ENCODE peak calls at places on chromosomes 5 and 9, in eight cellular contexts. G is PC-9, O is Caco-2, K is aorta, L is heart left ventricle, M is spleen, J is left ventricle myocardium inferior, Y is fibroblast of lung. W is an unnamed sample. For H3K36me3 and H3K4me1, the result is how much of the 10 kb centered on the place peaks cover.

GRCh38 chr5:141354900-141355469 is at the start of gene PCDHGA4:
- DNase-seq in K (peak), L (no peak), Y (no peak), J (no peak), O (no peak), G (no peak), M (no peak), W (no peak)

GRCh38 chr5:6543830-6544560 is 88.8 kb downstream of the NSUN2 start:
- DNase-seq in J (no peak), G (no peak), K (no peak), O (no peak), Y (no peak), M (no peak), L (no peak), W (no peak)

GRCh38 chr5:55520117-55520829 is 14.5 kb downstream of the PLPP1 start:
- DNase-seq in J (no peak), G (no peak), O (no peak), M (no peak), K (no peak), Y (no peak), L (no peak), W (no peak)

GRCh38 chr9:133563286-133564213 is 29.0 kb downstream of the ADAMTSL2 start:
- DNase-seq in M (no peak), L (peak), G (peak), J (peak), Y (no peak), K (no peak), O (peak), W (peak)

GRCh38 chr9:110526426-110526825 is 53.1 kb downstream of the SVEP1 start:
- DNase-seq in G (no peak), L (no peak), Y (peak), M (no peak), O (no peak), J (no peak), K (no peak), W (no peak)

GRCh38 chr5:75367401-75367800 is 30.4 kb downstream of the HMGCR start:
- DNase-seq in L (no peak), O (no peak), M (no peak), G (no peak), Y (peak), K (no peak), J (no peak), W (no peak)

GRCh38 chr9:91690540-91691249 is 259.3 kb downstream of the ROR2 start:
- DNase-seq in G (no peak), Y (no peak), O (no peak), J (no peak), M (no peak), L (no peak), K (no peak), W (no peak)

GRCh38 chr5:15492545-15492944 is 7.4 kb upstream of the FBXL7 start:
- DNase-seq in Y (no peak), K (no peak), J (no peak), M (no peak), G (no peak), O (no peak), L (no peak), W (no peak)

GRCh38 chr9:14312721-14313377 is 1.1 kb downstream of the NFIB start:
- DNase-seq in M (no peak), K (peak), J (peak), Y (peak), O (peak), G (no peak), L (peak), W (peak)

GRCh38 chr5:144209421-144209820 is 38.7 kb downstream of the KCTD16 start:
- DNase-seq in L (no peak), O (no peak), M (no peak), Y (no peak), K (no peak), G (no peak), J (no peak), W (no peak)

GRCh38 chr5:178490935-178491632 is 99.1 kb downstream of the COL23A1 start:
- DNase-seq in K (no peak), L (no peak), M (no peak), G (no peak), J (no peak), O (no peak), Y (no peak), W (no peak)

GRCh38 chr5:26942481-26942880 is 95.9 kb downstream of the CDH9 start:
- DNase-seq in M (no peak), Y (peak), J (no peak), L (no peak), G (no peak), O (no peak), K (no peak), W (no peak)

GRCh38 chr9:91795500-91796241 is 154.4 kb downstream of the ROR2 start:
- DNase-seq in J (no peak), G (no peak), O (no peak), M (no peak), L (no peak), K (peak), Y (peak), W (no peak)

GRCh38 chr9:35538361-35539234 is 48.7 kb downstream of the RUSC2 start:
- DNase-seq in Y (peak), L (peak), K (peak), M (peak), J (peak), G (no peak), O (no peak), W (peak)

GRCh38 chr9:20925256-20926046 is 106.0 kb downstream of the HACD4 start:
- DNase-seq in Y (no peak), K (no peak), O (no peak), L (no peak), G (no peak), M (no peak), J (no peak), W (no peak)

GRCh38 chr9:69936427-69936826 is 107.2 kb upstream of the MAMDC2 start:
- DNase-seq in L (no peak), Y (peak), O (no peak), G (no peak), K (no peak), M (no peak), J (no peak), W (no peak)

GRCh38 chr9:16475996-16476395 is 394.5 kb downstream of the BNC2 start:
- DNase-seq in J (no peak), M (no peak), Y (peak), O (no peak), G (no peak), K (no peak), L (no peak), W (no peak)

GRCh38 chr9:13427587-13427986 is 148.1 kb upstream of the MPDZ start:
- DNase-seq in K (no peak), O (peak), G (peak), J (no peak), L (no peak), Y (peak), M (no peak), W (no peak)

GRCh38 chr5:136054133-136054996 is 25.6 kb downstream of the TGFBI start:
- DNase-seq in K (peak), L (peak), J (no peak), M (peak), G (no peak), Y (no peak), O (no peak), W (no peak)

GRCh38 chr5:6408627-6409446 is 30.5 kb upstream of the MED10 start:
- DNase-seq in L (no peak), Y (no peak), K (no peak), M (no peak), G (no peak), O (no peak), J (no peak), W (no peak)

GRCh38 chr9:90290716-90291485 is 351.7 kb downstream of the DIRAS2 start:
- DNase-seq in Y (peak), L (no peak), K (no peak), J (no peak), O (no peak), G (no peak), M (no peak), W (no peak)

GRCh38 chr9:95157491-95158151 is 159.9 kb downstream of the FANCC start:
- DNase-seq in G (peak), O (no peak), K (no peak), M (no peak), J (no peak), Y (peak), L (peak), W (no peak)

GRCh38 chr5:6713274-6714181 is at the start of gene TENT4A:
- DNase-seq in O (peak), K (peak), L (peak), G (peak), M (peak), J (peak), Y (peak), W (peak)

GRCh38 chr9:97531750-97532383 is 30.4 kb downstream of the TMOD1 start:
- DNase-seq in M (no peak), K (no peak), L (peak), O (no peak), Y (no peak), G (no peak), J (no peak), W (peak)

GRCh38 chr5:73897886-73898285 is 271.9 kb downstream of the ARHGEF28 start:
- DNase-seq in O (no peak), M (no peak), Y (no peak), L (peak), J (peak), K (no peak), G (no peak), W (no peak)

GRCh38 chr9:130185494-130186005 is 13.3 kb downstream of the NCS1 start:
- DNase-seq in Y (peak), J (no peak), O (no peak), K (no peak), G (no peak), M (no peak), L (no peak), W (no peak)

GRCh38 chr5:13591621-13592020 is 352.9 kb downstream of the DNAH5 start:
- DNase-seq in L (no peak), K (no peak), J (no peak), G (peak), Y (peak), M (no peak), O (no peak), W (no peak)

GRCh38 chr9:14993061-14993800 is 83.0 kb upstream of the FREM1 start:
- DNase-seq in Y (peak), G (peak), L (peak), K (peak), J (peak), M (peak), O (no peak), W (peak)

GRCh38 chr5:130109152-130109551 is 204.9 kb downstream of the CHSY3 start:
- DNase-seq in L (no peak), Y (peak), O (peak), K (no peak), G (no peak), M (no peak), J (no peak), W (no peak)

GRCh38 chr9:134983506-134984371 is 66.0 kb upstream of the FCN1 start:
- DNase-seq in M (no peak), Y (no peak), J (no peak), G (no peak), O (no peak), L (no peak), K (no peak), W (peak)

GRCh38 chr9:70668751-70669150 is 254.3 kb upstream of the KLF9 start:
- DNase-seq in M (no peak), Y (peak), G (no peak), J (no peak), K (no peak), O (no peak), L (no peak), W (no peak)

GRCh38 chr5:143235423-143235822 is 168.1 kb downstream of the NR3C1 start:
- DNase-seq in J (no peak), O (no peak), M (no peak), K (no peak), Y (peak), L (no peak), G (no peak), W (no peak)

GRCh38 chr9:121340676-121341392 is 29.2 kb downstream of the STOM start:
- DNase-seq in O (no peak), K (no peak), L (no peak), Y (no peak), G (peak), J (no peak), M (no peak), W (no peak)

GRCh38 chr9:132324425-132324824 is 30.4 kb downstream of the SETX start:
- DNase-seq in G (no peak), K (no peak), O (no peak), Y (no peak), M (no peak), L (no peak), J (no peak), W (no peak)

GRCh38 chr9:132319421-132320110 is 35.2 kb downstream of the SETX start:
- DNase-seq in Y (peak), O (peak), K (no peak), G (peak), L (no peak), M (no peak), J (no peak), W (no peak)
- H3K36me3 ChIP-seq in Y (under half), O (under half), K (under half), G (under half), L (half or more), M (under half), J (under half), W (half or more)

DNA sequence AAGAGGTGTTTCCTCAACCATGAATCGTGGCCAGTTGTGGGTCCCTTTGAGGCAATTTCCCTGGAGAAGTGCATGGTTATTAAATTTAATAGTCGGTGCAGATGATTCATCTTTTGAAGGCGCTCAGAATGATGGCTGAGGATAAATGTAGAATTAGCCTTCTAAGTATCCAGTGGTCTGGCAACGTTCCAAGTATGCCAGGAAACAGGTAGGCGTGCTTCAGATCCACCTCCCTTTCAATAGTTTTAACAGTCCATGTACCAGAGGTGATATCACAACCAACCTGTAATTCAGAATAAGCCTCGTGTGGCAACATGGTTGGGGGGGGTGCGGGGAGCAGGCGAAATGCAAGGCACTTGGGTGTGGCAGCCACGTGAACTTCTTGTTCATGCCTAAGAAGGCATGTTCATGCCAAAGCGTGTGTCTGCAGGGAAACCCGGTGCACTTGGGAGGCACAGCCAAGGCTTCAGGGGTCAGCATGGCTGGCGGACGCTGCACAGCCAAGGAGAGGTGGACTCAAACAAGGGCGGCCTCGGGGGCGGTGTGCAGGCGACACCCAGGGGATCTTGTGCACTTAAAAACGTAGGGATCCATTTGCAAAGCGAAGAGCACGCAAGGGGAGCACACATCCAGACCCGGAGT is 5.2 kb upstream of the NKD2 start:
- DNase-seq in L (no peak), M (peak), O (no peak), J (peak), G (peak), K (peak), Y (peak), W (peak)
- H3K4me1 ChIP-seq in L (under half), M (under half), O (under half), J (under half), G (under half), K (under half), Y (under half), W (under half)

GRCh38 chr5:78887384-78888118 is 97.6 kb downstream of the ARSB start:
- DNase-seq in M (no peak), J (no peak), Y (no peak), K (no peak), L (no peak), O (no peak), G (no peak), W (no peak)
- H3K36me3 ChIP-seq in M (under half), J (under half), Y (under half), K (under half), L (under half), O (under half), G (under half), W (under half)

DNA sequence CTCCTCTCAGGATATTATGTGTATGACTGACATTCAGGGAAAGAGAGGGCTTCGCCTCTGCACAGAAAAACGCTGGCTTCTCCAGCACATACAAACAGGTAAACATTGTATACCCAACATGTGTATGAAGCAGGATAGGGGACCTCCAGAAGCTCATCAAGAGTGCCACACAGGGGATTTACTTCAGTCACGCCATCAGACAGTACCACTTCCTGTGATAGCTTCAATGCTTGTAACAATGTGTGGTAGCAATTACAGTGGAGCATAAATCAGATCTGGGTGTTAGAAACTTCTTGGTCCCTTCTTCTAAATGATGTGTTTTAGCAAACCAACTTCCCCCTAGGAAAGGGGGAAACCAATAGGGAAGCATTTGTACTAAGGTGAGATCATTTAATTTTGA is 160.8 kb downstream of the TSSK1B start:
- DNase-seq in M (no peak), O (no peak), K (no peak), G (no peak), L (no peak), Y (no peak), J (no peak), W (no peak)
- H3K4me1 ChIP-seq in M (under half), O (under half), K (under half), G (under half), L (under half), Y (under half), J (half or more), W (under half)

GRCh38 chr5:150753863-150754262 is 5.0 kb downstream of the DCTN4 start:
- DNase-seq in M (no peak), G (no peak), K (no peak), J (no peak), Y (no peak), L (no peak), O (no peak), W (no peak)
- H3K36me3 ChIP-seq in M (under half), G (under half), K (under half), J (half or more), Y (under half), L (half or more), O (under half), W (half or more)